ENCODE peak calls at places on chromosome 21, in six cellular contexts. W, C, J, O, V and K are unnamed samples.

GRCh38 chr21:15018382-15018781 is 46.4 kb downstream of the NRIP1 start:
- DNase-seq in W (no peak), C (no peak), J (no peak), O (no peak), V (no peak), K (no peak)

GRCh38 chr21:46667735-46668380 is 32.4 kb downstream of the PRMT2 start:
- DNase-seq in W (peak), C (peak), J (peak), O (no peak), V (peak), K (peak)

GRCh38 chr21:32336711-32337110 is 38.1 kb downstream of the MRAP start:
- DNase-seq in W (peak), C (peak), J (no peak), O (no peak), V (no peak), K (no peak)

GRCh38 chr21:37575536-37576083 is 209.0 kb downstream of the DYRK1A start:
- DNase-seq in W (no peak), C (no peak), J (no peak), O (no peak), V (no peak), K (no peak)

GRCh38 chr21:41682719-41683179 is 84.1 kb downstream of the RIPK4 start:
- DNase-seq in W (no peak), C (no peak), J (no peak), O (no peak), V (no peak), K (no peak)

GRCh38 chr21:41207401-41208388 is 39.7 kb downstream of the BACE2 start:
- DNase-seq in W (peak), C (peak), J (no peak), O (peak), V (peak), K (peak)

GRCh38 chr21:43268804-43269186 is 100.0 kb downstream of the CRYAA start:
- DNase-seq in W (no peak), C (no peak), J (no peak), O (no peak), V (no peak), K (no peak)

GRCh38 chr21:15437873-15438272 is 291.9 kb upstream of the USP25 start:
- DNase-seq in W (no peak), C (peak), J (no peak), O (no peak), V (peak), K (peak)

GRCh38 chr21:43949499-43950208 is 62.5 kb upstream of the TRAPPC10 start:
- DNase-seq in W (no peak), C (no peak), J (no peak), O (no peak), V (no peak), K (no peak)

GRCh38 chr21:40947713-40948112 is 100.8 kb upstream of the DSCAM start:
- DNase-seq in W (no peak), C (no peak), J (no peak), O (no peak), V (no peak), K (no peak)

GRCh38 chr21:45147473-45148315 is 73.3 kb downstream of the ADARB1 start:
- DNase-seq in W (no peak), C (peak), J (no peak), O (no peak), V (no peak), K (no peak)

GRCh38 chr21:34900376-34900775 is 148.7 kb downstream of the RUNX1 start:
- DNase-seq in W (no peak), C (no peak), J (no peak), O (no peak), V (no peak), K (peak)